ENCODE peak calls at places on chromosomes 1 and 21, in four cellular contexts. K, T, Q and V are unnamed samples.

GRCh38 chr1:118949317-118949716 is 38.8 kb downstream of the TBX15 start:
- DNase-seq in Q (no peak), K (no peak), T (no peak), V (no peak)

GRCh38 chr1:37559080-37559479 is 2.3 kb downstream of the DNALI1 start:
- DNase-seq in Q (no peak), K (no peak), T (no peak), V (no peak)

GRCh38 chr1:225878282-225878681 is 3.9 kb downstream of the TMEM63A start:
- DNase-seq in Q (peak; percentile 55), T (no peak), K (no peak), V (no peak)

GRCh38 chr1:208374391-208374941 is 130.3 kb upstream of the PLXNA2 start:
- DNase-seq in Q (no peak), K (no peak), T (no peak), V (peak; percentile 43)

GRCh38 chr21:33273044-33273443 is 6.9 kb downstream of the IL10RB start:
- DNase-seq in T (no peak), Q (no peak), K (no peak), V (no peak)

GRCh38 chr21:17802568-17802967 is 16.6 kb downstream of the C21orf91 start:
- DNase-seq in K (no peak), T (no peak), Q (no peak), V (no peak)

GRCh38 chr1:180593382-180593781 is 34.6 kb downstream of the OVAAL start:
- DNase-seq in K (no peak), T (no peak), Q (no peak), V (no peak)

GRCh38 chr1:7863756-7864328 is 11.0 kb upstream of the UTS2 start:
- DNase-seq in Q (no peak), K (no peak), T (no peak), V (no peak)

GRCh38 chr1:23575226-23575810 is 16.0 kb upstream of the ID3 start:
- DNase-seq in K (no peak), T (no peak), Q (no peak), V (no peak)

GRCh38 chr1:53112271-53112774 is 30.1 kb downstream of the SLC1A7 start:
- DNase-seq in Q (peak; percentile 70), T (no peak), K (no peak), V (no peak)

GRCh38 chr1:35215346-35215745 is 22.4 kb upstream of the SFPQ start:
- DNase-seq in T (no peak), Q (no peak), K (no peak), V (no peak)

GRCh38 chr1:170219163-170219562 is 73.4 kb downstream of the NTMT2 start:
- DNase-seq in T (no peak), K (no peak), Q (no peak), V (no peak)

GRCh38 chr21:25562660-25563059 is 44.6 kb downstream of the MRPL39 start:
- DNase-seq in K (no peak), Q (no peak), T (no peak), V (no peak)

GRCh38 chr21:37208056-37208705 is 59.0 kb downstream of the VPS26C start:
- DNase-seq in T (peak; percentile 68), Q (peak; percentile 13), K (no peak), V (no peak)

GRCh38 chr1:47725000-47725731 is 272.0 kb downstream of the TRABD2B start:
- DNase-seq in Q (no peak), T (no peak), K (peak; percentile 77), V (no peak)

GRCh38 chr1:220775238-220775853 is 11.4 kb upstream of the MTARC1 start:
- DNase-seq in Q (peak; percentile 16), T (peak; percentile 50), K (peak; percentile 72), V (peak; percentile 57)
- TF ChIP-seq ELF4 in Q (no peak), T (no peak), K (no peak), V (no peak)

DNA sequence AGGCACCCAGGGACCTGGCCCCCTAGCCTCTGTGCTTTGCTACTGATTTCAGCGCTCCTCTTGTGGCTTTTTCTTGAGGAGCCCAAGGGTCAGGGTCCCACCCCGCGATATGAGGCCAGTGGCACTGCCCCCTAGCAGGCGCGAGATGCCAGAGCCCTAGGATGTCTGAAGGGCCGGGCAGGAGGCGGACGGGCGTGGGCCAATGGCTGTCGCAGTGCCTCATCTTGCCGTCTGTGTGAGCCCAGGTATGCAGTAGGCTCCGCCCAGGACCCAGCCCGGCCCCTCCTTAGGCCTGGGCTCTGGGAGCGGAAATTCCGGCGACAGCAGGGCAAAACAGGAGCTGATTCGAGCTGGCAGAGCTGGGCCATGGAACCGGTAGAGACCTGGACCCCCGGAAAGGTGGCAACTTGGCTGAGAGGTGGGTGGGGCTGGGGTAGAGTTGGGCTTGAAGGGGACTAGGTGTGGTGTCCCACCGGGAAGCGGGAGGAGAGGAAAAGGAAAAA is at the start of gene CNKSR1:
- DNase-seq in Q (peak; percentile 62), T (no peak), K (peak; percentile 94), V (no peak)
- TF ChIP-seq ELF4 in Q (no peak), T (no peak), K (no peak), V (no peak)

GRCh38 chr1:206609229-206609991 is 2.9 kb downstream of the EIF2D start:
- DNase-seq in Q (no peak), T (no peak), K (no peak), V (no peak)
- TF ChIP-seq ELF4 in Q (no peak), T (no peak), K (no peak), V (no peak)

DNA sequence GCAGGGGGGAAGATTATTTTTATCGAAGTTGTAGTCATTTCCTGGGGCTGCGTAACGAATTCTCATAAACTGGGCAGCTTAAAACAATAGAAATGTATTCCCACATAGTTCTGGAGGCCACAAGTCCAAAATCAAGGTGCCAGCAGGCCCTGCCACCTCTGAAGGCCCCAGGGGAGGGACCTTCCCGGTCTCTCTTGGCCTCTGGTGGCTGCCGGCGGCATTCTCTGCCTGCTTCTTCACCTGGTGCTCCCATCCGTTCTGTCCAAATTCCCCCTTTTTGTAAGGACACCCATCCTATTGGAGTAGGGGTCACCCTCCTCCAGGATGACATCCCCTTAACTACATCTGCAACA is 92.8 kb downstream of the PDE9A start:
- DNase-seq in Q (no peak), K (no peak), T (no peak), V (no peak)
- TF ChIP-seq ELF4 in Q (no peak), K (no peak), T (no peak), V (no peak)

GRCh38 chr1:13674386-13674785 is 25.6 kb upstream of the PRDM2 start:
- DNase-seq in T (no peak), Q (no peak), K (no peak), V (no peak)

GRCh38 chr1:13677896-13678295 is 22.1 kb upstream of the PRDM2 start:
- DNase-seq in T (no peak), K (no peak), Q (no peak), V (no peak)

GRCh38 chr1:13675222-13675621 is 24.8 kb upstream of the PRDM2 start:
- DNase-seq in T (no peak), K (no peak), Q (no peak), V (no peak)
- TF ChIP-seq ELF4 in T (no peak), K (no peak), Q (no peak), V (no peak)

DNA sequence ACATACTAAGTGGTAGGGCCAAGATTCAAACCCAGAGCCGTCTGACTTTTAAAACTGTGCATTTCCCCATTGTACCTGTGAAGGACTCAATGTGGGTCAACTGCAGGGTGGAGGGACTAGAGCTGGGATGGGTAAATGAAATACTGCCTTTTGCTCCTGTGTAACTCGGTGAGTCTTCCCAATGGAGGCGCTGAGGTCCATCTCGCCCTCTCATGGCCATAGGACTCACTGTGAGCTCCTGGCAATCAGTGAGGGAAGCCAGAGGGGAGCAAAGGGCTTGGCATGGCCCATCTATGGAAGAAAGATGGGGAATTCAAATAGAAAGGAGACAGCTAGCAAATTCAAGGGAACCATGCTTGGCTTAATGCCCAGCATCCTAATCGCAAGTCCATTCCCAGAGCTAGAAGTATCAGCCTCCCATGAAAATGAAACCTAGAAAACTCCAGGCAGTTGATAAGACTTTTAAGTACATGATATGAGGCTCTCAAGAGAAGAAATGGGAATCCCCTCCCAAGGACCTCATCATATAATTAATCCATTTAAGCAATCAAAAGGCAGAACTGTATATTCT is 25.4 kb upstream of the CGN start:
- DNase-seq in T (no peak), K (peak; percentile 52), Q (peak; percentile 16), V (no peak)
- TF ChIP-seq ELF4 in T (no peak), K (no peak), Q (no peak), V (no peak)

GRCh38 chr1:44314401-44314800 is 40.7 kb downstream of the ERI3 start:
- DNase-seq in Q (no peak), T (no peak), K (peak; percentile 24), V (no peak)
- TF ChIP-seq ELF4 in Q (no peak), T (no peak), K (no peak), V (no peak)

GRCh38 chr1:5940723-5941407 is 51.4 kb downstream of the NPHP4 start:
- DNase-seq in Q (no peak), T (no peak), K (no peak), V (no peak)
- TF ChIP-seq ELF4 in Q (no peak), T (no peak), K (no peak), V (no peak)